ENCODE peak calls at places on chromosomes 1 and 21, in nine cellular contexts. P, F, J, S, T, W, G, L and A are unnamed samples.

GRCh38 chr1:171897304-171897703 is 56.0 kb downstream of the DNM3 start:
- DNase-seq in P (no peak), F (no peak), J (no peak), S (no peak), T (no peak), W (no peak), G (no peak), L (no peak), A (no peak)

GRCh38 chr1:170586321-170586855 is 54.4 kb downstream of the GORAB start:
- DNase-seq in P (no peak), F (no peak), J (peak; percentile 19), S (peak; percentile 66), T (peak; percentile 6), W (peak; percentile 43), G (no peak), L (no peak), A (no peak)

GRCh38 chr21:42155045-42155855 is 63.7 kb upstream of the ABCG1 start:
- DNase-seq in P (no peak), F (no peak), J (no peak), S (no peak), T (no peak), W (no peak), G (no peak), L (no peak), A (no peak)

GRCh38 chr1:30527511-30528140 is 195.8 kb downstream of the MATN1 start:
- DNase-seq in P (no peak), F (no peak), J (no peak), S (no peak), T (no peak), W (peak; percentile 59), G (peak; percentile 73), L (no peak), A (no peak)

GRCh38 chr1:98066911-98067310 is 146.1 kb upstream of the DPYD start:
- DNase-seq in P (no peak), F (no peak), J (no peak), S (no peak), T (no peak), W (no peak), G (no peak), L (no peak), A (no peak)

GRCh38 chr1:101178688-101179491 is 57.9 kb upstream of the S1PR1 start:
- DNase-seq in P (no peak), F (no peak), J (no peak), S (no peak), T (no peak), W (no peak), G (no peak), L (peak; percentile 6), A (no peak)

GRCh38 chr1:110196917-110197782 is 13.0 kb upstream of the KCNC4 start:
- DNase-seq in P (peak; percentile 69), F (peak; percentile 47), J (peak; percentile 76), S (peak; percentile 70), T (peak; percentile 85), W (no peak), G (no peak), L (peak; percentile 68), A (no peak)

GRCh38 chr1:67332653-67333529 is 25.2 kb downstream of the IL12RB2 start:
- DNase-seq in P (no peak), F (peak; percentile 81), J (no peak), S (no peak), T (no peak), W (no peak), G (no peak), L (peak; percentile 48), A (no peak)

GRCh38 chr1:56120021-56120420 is 459.3 kb downstream of the PLPP3 start:
- DNase-seq in P (peak; percentile 59), F (no peak), J (no peak), S (no peak), T (no peak), W (no peak), G (no peak), L (no peak), A (no peak)

GRCh38 chr21:38769253-38769780 is 36.4 kb upstream of the ETS2 start:
- DNase-seq in P (peak; percentile 30), F (no peak), J (peak; percentile 38), S (peak; percentile 26), T (no peak), W (no peak), G (no peak), L (no peak), A (no peak)

GRCh38 chr1:244010191-244010590 is 40.9 kb upstream of the ZBTB18 start:
- DNase-seq in P (peak; percentile 49), F (no peak), J (no peak), S (peak; percentile 15), T (no peak), W (no peak), G (no peak), L (no peak), A (no peak)

GRCh38 chr21:38363684-38364083 is 106.9 kb downstream of the KCNJ15 start:
- DNase-seq in P (no peak), F (no peak), J (no peak), S (no peak), T (no peak), W (no peak), G (no peak), L (no peak), A (no peak)

GRCh38 chr1:38138498-38139233 is 92.1 kb upstream of the POU3F1 start:
- DNase-seq in P (peak; percentile 99), F (no peak), J (peak; percentile 90), S (peak; percentile 48), T (no peak), W (peak; percentile 71), G (peak; percentile 90), L (no peak), A (peak; percentile 73)

GRCh38 chr21:39188521-39189139 is 5.4 kb upstream of the PSMG1 start:
- DNase-seq in P (no peak), F (no peak), J (no peak), S (no peak), T (peak; percentile 55), W (no peak), G (no peak), L (no peak), A (no peak)

GRCh38 chr1:22753396-22754083 is 42.9 kb downstream of the EPHB2 start:
- DNase-seq in P (no peak), F (no peak), J (no peak), S (no peak), T (no peak), W (no peak), G (no peak), L (no peak), A (no peak)

GRCh38 chr1:83931658-83932253 is 67.2 kb downstream of the TTLL7 start:
- DNase-seq in P (peak; percentile 67), F (peak; percentile 31), J (peak; percentile 76), S (peak; percentile 74), T (peak; percentile 77), W (no peak), G (no peak), L (peak; percentile 56), A (no peak)

GRCh38 chr1:9058465-9058864 is 11.0 kb downstream of the SLC2A5 start:
- DNase-seq in P (no peak), F (no peak), J (no peak), S (peak; percentile 24), T (no peak), W (no peak), G (no peak), L (no peak), A (no peak)

GRCh38 chr21:43361493-43362296 is 65.2 kb downstream of the SIK1 start:
- DNase-seq in P (no peak), F (peak; percentile 54), J (peak; percentile 52), S (no peak), T (peak; percentile 84), W (peak; percentile 62), G (no peak), L (no peak), A (no peak)

GRCh38 chr1:175649416-175649815 is 94.0 kb downstream of the TNR start:
- DNase-seq in P (no peak), F (no peak), J (no peak), S (no peak), T (no peak), W (no peak), G (no peak), L (no peak), A (no peak)

GRCh38 chr1:65255088-65256050 is 54.0 kb upstream of the DNAJC6 start:
- DNase-seq in P (peak; percentile 31), F (no peak), J (peak; percentile 33), S (peak; percentile 75), T (no peak), W (no peak), G (no peak), L (no peak), A (peak; percentile 47)

GRCh38 chr21:34745557-34746255 is 76.9 kb downstream of the CLIC6 start:
- DNase-seq in P (peak; percentile 93), F (peak; percentile 32), J (peak; percentile 88), S (peak; percentile 89), T (peak; percentile 85), W (peak; percentile 71), G (peak; percentile 84), L (peak; percentile 76), A (peak; percentile 38)

GRCh38 chr1:59692591-59692990 is 122.2 kb upstream of the HOOK1 start:
- DNase-seq in P (no peak), F (no peak), J (peak; percentile 42), S (no peak), T (no peak), W (no peak), G (no peak), L (peak; percentile 37), A (no peak)
- H3K27ac ChIP-seq in P (no peak overlapping the region), F (no peak overlapping the region), J (peak overlapping the region; percentile 61), S (no peak overlapping the region), T (no peak overlapping the region), W (no peak overlapping the region), G (no peak overlapping the region), L (no peak overlapping the region), A (no peak overlapping the region)

GRCh38 chr1:161089251-161089924 is at the start of gene NECTIN4:
- DNase-seq in P (peak; percentile 85), F (no peak), J (peak; percentile 62), S (no peak), T (no peak), W (no peak), G (no peak), L (peak; percentile 70), A (no peak)
- H3K27ac ChIP-seq in P (peak within 1 kb of the TSS; percentile 80), F (no peak within 1 kb of the TSS), J (peak within 1 kb of the TSS; percentile 74), S (no peak within 1 kb of the TSS), T (no peak within 1 kb of the TSS), W (no peak within 1 kb of the TSS), G (no peak within 1 kb of the TSS), L (no peak within 1 kb of the TSS), A (no peak within 1 kb of the TSS)

DNA sequence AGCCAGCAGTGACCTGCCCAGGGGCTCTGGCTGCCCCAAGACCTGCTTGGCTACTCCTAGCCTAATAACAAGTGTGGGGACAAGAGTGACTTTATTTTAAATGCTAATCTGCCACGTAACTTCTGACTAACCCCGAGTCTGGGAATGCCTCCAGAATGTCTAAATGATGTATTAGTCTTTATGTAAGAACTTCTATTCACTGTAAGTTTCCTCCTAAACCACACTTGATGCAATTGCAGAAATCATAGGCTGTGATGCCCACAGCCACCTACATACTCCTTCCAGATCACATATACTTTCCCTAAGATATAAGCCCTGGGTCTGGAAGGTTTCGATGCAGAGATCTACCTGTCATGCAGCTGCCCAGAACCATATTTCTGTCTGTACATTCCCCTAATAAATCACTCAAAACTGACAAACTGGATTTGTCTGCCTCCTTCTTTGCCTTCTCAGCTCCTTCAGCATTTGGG is 5.9 kb upstream of the VPS45 start:
- DNase-seq in P (peak; percentile 94), F (no peak), J (peak; percentile 9), S (no peak), T (no peak), W (no peak), G (no peak), L (no peak), A (no peak)
- H3K27ac ChIP-seq in P (peak overlapping the region; percentile 48), F (no peak overlapping the region), J (no peak overlapping the region), S (no peak overlapping the region), T (no peak overlapping the region), W (peak overlapping the region; percentile 19), G (peak overlapping the region; percentile 33), L (no peak overlapping the region), A (no peak overlapping the region)

GRCh38 chr1:214124281-214124805 is 136.6 kb downstream of the PROX1 start:
- DNase-seq in P (no peak), F (no peak), J (no peak), S (no peak), T (no peak), W (no peak), G (no peak), L (no peak), A (no peak)
- H3K27ac ChIP-seq in P (no peak overlapping the region), F (no peak overlapping the region), J (peak overlapping the region; percentile 50), S (no peak overlapping the region), T (no peak overlapping the region), W (no peak overlapping the region), G (no peak overlapping the region), L (no peak overlapping the region), A (no peak overlapping the region)